ENCODE peak calls at places on chromosomes 5 and 9, in nine cellular contexts. Z is A549, G is lower leg skin, R is ovary, L is breast epithelium, Y is sigmoid colon, T is HCT116, J is endothelial cell of umbilical vein, A is Peyer's patch. C is an unnamed sample.

GRCh38 chr5:140044041-140044440 is 942 bp upstream of the NRG2 start:
- DNase-seq in L (no peak), G (no peak), Y (no peak), J (no peak), R (no peak), T (no peak), A (no peak), Z (no peak), C (no peak)

GRCh38 chr9:97388721-97389238 is 23.1 kb upstream of the TDRD7 start:
- DNase-seq in G (no peak), Y (no peak), A (no peak), L (no peak), R (no peak), T (no peak), J (no peak), Z (no peak), C (no peak)

GRCh38 chr5:57368010-57368409 is 114.6 kb downstream of the ACTBL2 start:
- DNase-seq in L (no peak), Z (peak), R (no peak), J (no peak), Y (no peak), A (no peak), G (no peak), T (no peak), C (no peak)

GRCh38 chr9:112719292-112719691 is 1.4 kb upstream of the INIP start:
- DNase-seq in G (no peak), R (no peak), T (no peak), A (no peak), J (no peak), L (no peak), Z (no peak), Y (no peak), C (no peak)

GRCh38 chr9:8241201-8241600 is 441.6 kb upstream of the DMAC1 start:
- DNase-seq in R (no peak), J (no peak), T (no peak), Y (no peak), G (no peak), L (no peak), A (no peak), Z (no peak), C (no peak)

GRCh38 chr5:36457511-36458260 is 148.7 kb upstream of the SLC1A3 start:
- DNase-seq in A (no peak), T (no peak), G (no peak), R (no peak), L (no peak), J (no peak), Z (no peak), Y (no peak), C (no peak)

GRCh38 chr5:35482167-35482755 is 135.4 kb upstream of the SPEF2 start:
- DNase-seq in Z (no peak), A (no peak), L (no peak), R (no peak), G (no peak), Y (no peak), J (no peak), T (no peak), C (no peak)

GRCh38 chr5:80757290-80757689 is 102.5 kb upstream of the DHFR start:
- DNase-seq in A (no peak), Y (no peak), J (no peak), T (no peak), G (no peak), Z (no peak), L (no peak), R (no peak), C (no peak)

GRCh38 chr5:173319610-173320100 is 8.6 kb downstream of the STC2 start:
- DNase-seq in T (no peak), J (no peak), R (no peak), A (no peak), G (no peak), Z (no peak), L (no peak), Y (no peak), C (no peak)

GRCh38 chr9:113566712-113567071 is 103.2 kb downstream of the RGS3 start:
- DNase-seq in G (no peak), A (no peak), Z (no peak), Y (peak), R (peak), L (no peak), J (no peak), T (no peak), C (peak)

GRCh38 chr9:27108981-27109541 is at the start of gene TEK:
- DNase-seq in T (no peak), Y (no peak), A (no peak), G (no peak), R (no peak), L (no peak), J (peak), Z (no peak), C (no peak)

GRCh38 chr9:6450641-6451375 is 37.8 kb downstream of the UHRF2 start:
- DNase-seq in A (no peak), G (no peak), Y (no peak), Z (no peak), J (peak), T (no peak), L (no peak), R (no peak), C (no peak)

DNA sequence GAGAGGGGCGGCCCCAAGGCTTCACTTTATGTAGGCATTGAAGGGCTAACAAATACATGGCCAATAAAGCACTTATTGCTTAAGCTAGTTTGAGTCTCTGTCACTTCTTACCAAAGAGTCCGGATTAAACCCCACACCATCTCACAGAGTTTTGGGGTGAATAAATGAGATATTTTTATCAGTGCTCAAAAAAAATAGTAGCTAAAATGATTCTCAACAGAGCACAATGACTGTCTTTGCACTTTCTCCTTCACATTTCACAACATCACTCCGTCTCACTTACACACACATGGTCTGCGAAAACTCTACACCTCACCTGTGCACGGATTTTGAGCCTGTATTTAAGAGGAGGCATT is 92.9 kb downstream of the LMX1B start:
- DNase-seq in G (no peak), T (no peak), A (no peak), Z (no peak), L (no peak), Y (no peak), R (no peak), J (no peak), C (no peak)
- TF ChIP-seq CTCF in G (no peak), T (no peak), A (no peak), Z (peak), L (no peak), Y (no peak), R (no peak), J (no peak), C (no peak)

GRCh38 chr5:126971455-126972019 is 58.8 kb downstream of the MARCHF3 start:
- DNase-seq in R (no peak), Y (no peak), G (no peak), L (no peak), Z (no peak), A (no peak), J (peak), T (no peak), C (no peak)
- TF ChIP-seq POLR2A in R (no peak), Y (no peak), G (no peak), L (no peak), Z (no peak), A (no peak), J (no peak), T (no peak), C (no peak)

GRCh38 chr5:108900668-108901067 is 153.0 kb downstream of the FER start:
- DNase-seq in Z (no peak), R (no peak), A (no peak), J (peak), Y (no peak), G (no peak), L (no peak), T (no peak), C (no peak)

GRCh38 chr5:108910627-108911026 is 162.9 kb downstream of the FER start:
- DNase-seq in J (no peak), T (no peak), Z (no peak), L (no peak), G (no peak), R (no peak), Y (no peak), A (no peak), C (no peak)

GRCh38 chr5:108911055-108911454 is 163.4 kb downstream of the FER start:
- DNase-seq in Z (no peak), A (no peak), G (no peak), J (no peak), L (no peak), Y (no peak), R (no peak), T (no peak), C (no peak)

DNA sequence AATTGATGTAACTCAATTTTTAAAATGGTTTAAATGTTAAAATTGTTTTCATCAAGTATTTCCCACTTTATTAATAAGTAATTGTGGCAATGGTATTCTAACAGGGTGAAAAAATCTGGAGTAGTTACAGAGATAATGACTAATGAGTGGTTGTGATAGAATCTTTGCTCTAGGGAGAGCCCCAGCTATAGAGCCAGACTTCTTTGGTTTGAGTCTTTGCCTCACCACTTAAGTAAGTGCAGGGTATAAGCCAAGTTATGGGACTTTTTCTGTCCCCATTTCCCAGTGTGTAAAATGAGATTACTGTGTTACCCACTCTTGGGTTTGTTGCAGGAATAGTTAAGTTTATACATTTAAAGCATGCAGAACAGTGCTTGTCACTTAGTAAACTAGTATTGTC is 158.1 kb downstream of the FER start:
- DNase-seq in R (no peak), A (no peak), L (no peak), T (no peak), G (no peak), J (no peak), Z (no peak), Y (no peak), C (no peak)
- TF ChIP-seq CTCF in R (no peak), A (no peak), L (no peak), T (no peak), G (no peak), J (no peak), Z (no peak), Y (no peak), C (no peak)

GRCh38 chr9:38620483-38621433 is at the start of gene ANKRD18A:
- DNase-seq in A (peak), Y (peak), G (peak), R (no peak), T (peak), J (peak), Z (peak), L (peak), C (peak)
- TF ChIP-seq POLR2A in A (no peak), Y (no peak), G (no peak), R (no peak), T (peak), J (no peak), Z (peak), L (no peak), C (no peak)

GRCh38 chr9:28956111-28956880 is 1383.0 kb upstream of the C9orf72 start:
- DNase-seq in Y (no peak), Z (peak), L (no peak), G (no peak), T (no peak), J (no peak), A (no peak), R (no peak), C (no peak)

GRCh38 chr9:28946648-28947047 is 1373.4 kb upstream of the C9orf72 start:
- DNase-seq in Y (no peak), A (no peak), Z (no peak), L (no peak), R (no peak), G (no peak), T (no peak), J (no peak), C (no peak)

DNA sequence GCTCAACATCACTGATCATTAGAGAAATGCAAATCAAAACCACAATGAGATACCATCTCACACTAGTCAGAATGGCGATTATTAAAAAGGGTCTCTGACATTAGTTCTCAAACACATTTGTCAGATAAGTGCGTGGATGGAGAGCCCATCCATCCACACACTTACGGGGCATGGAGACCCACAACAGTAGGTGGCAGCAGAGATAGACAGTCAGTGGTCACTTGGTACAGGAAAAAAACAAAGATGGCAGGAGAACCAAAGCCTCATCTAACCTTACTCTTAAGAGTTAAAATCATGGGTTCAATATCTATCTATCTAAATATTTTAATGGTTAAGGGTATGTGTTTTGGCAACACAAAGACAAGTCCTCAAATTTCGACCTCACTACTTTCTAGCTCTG is 1378.7 kb upstream of the C9orf72 start:
- DNase-seq in L (no peak), R (no peak), Y (no peak), T (no peak), G (no peak), J (no peak), A (no peak), Z (peak), C (no peak)
- TF ChIP-seq CTCF in L (no peak), R (no peak), Y (no peak), T (no peak), G (no peak), J (no peak), A (no peak), Z (no peak), C (no peak)

GRCh38 chr9:127931092-127931881 is 710 bp upstream of the PIP5KL1 start:
- DNase-seq in T (no peak), Y (no peak), G (no peak), Z (peak), R (no peak), A (no peak), J (peak), L (no peak), C (no peak)
- TF ChIP-seq POLR2A in T (no peak), Y (no peak), G (no peak), Z (peak), R (no peak), A (no peak), J (no peak), L (no peak), C (no peak)

GRCh38 chr5:1769017-1769640 is 30.5 kb downstream of the MRPL36 start:
- DNase-seq in Y (peak), L (no peak), G (no peak), J (no peak), T (no peak), A (no peak), R (no peak), Z (no peak), C (no peak)

GRCh38 chr5:1769752-1770442 is 29.7 kb downstream of the MRPL36 start:
- DNase-seq in T (no peak), R (no peak), L (no peak), G (no peak), Y (peak), J (no peak), Z (no peak), A (peak), C (no peak)

GRCh38 chr5:1770443-1770802 is 29.2 kb downstream of the MRPL36 start:
- DNase-seq in Z (no peak), A (no peak), J (no peak), G (no peak), T (no peak), Y (peak), L (no peak), R (no peak), C (no peak)

GRCh38 chr5:1771149-1772065 is 28.2 kb downstream of the MRPL36 start:
- DNase-seq in T (no peak), A (no peak), G (no peak), Y (peak), L (no peak), R (no peak), J (no peak), Z (no peak), C (no peak)

GRCh38 chr5:1772634-1773033 is 27.0 kb downstream of the MRPL36 start:
- DNase-seq in L (no peak), G (no peak), J (peak), Z (peak), Y (peak), T (peak), A (no peak), R (no peak), C (no peak)
- TF ChIP-seq CTCF in L (peak), G (no peak), J (no peak), Z (no peak), Y (no peak), T (peak), A (no peak), R (no peak), C (no peak)

DNA sequence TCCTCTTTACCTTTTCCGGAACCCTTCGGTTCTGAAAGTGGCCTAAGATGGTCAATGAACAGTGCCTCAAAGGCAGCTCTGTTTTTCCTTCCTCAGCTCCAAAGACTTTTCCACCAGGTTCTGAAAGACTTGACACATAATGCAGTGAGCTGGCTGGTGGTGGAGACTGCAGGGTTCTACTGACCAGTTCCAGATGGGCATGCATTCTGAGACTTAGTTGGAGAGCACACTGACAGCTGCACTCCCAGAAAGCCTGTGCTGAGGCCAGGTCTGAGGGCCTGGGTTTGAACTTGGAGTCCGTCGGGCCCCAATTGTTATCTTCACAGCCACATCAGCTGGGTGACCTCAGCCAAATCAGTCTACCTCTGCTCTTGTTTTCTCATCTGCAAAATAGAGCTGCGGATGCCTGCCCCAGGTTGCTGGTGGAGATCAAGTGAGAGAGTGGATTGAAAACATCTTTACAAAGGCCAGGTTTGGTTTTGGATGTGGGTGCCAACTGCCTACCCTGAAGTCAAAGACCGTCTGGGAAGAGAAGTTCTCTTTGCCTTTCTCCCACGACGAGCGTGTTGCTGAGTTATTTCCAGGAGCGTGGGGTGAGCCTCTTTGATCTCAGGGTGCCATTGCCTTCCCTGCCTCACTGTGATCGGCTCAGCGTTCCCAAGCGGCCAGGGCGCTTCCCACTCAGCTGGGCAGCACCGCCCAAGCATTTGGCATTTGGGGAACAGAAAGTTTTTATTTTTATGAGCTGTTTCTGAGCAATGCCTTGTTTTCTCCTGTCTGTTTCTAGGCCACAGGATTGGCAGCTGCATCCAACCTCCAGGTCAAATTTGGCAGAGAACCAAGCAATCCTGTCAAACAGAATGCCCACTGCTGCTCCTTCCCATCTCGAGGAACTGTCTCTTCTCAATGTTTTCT is 54.9 kb downstream of the RAD23B start:
- DNase-seq in G (no peak), J (no peak), Z (no peak), Y (no peak), L (peak), T (no peak), R (no peak), A (no peak), C (no peak)
- TF ChIP-seq POLR2A in G (no peak), J (no peak), Z (no peak), Y (no peak), L (no peak), T (no peak), R (no peak), A (no peak), C (no peak)

C was measured in suprapubic skin.